ENCODE peak calls at places on chromosomes 1 and 21, in ten cellular contexts. W is uterus; G is aorta; E is K562; T is trophoblast cell; S is CD8-positive, alpha-beta T cell; M is esophagus muscularis mucosa; N is PC-3; Q is small intestine; I is ovary. L is an unnamed sample.

GRCh38 chr21:25464275-25464674 is 143.0 kb downstream of the MRPL39 start:
- DNase-seq in W (no peak), G (no peak), E (no peak), T (no peak), S (no peak), M (no peak), N (peak; percentile 19), Q (no peak), I (no peak), L (no peak)

GRCh38 chr1:62389531-62389930 is 47.3 kb upstream of the USP1 start:
- DNase-seq in W (no peak), G (no peak), E (no peak), T (peak; percentile 62), S (no peak), M (no peak), N (no peak), Q (no peak), I (no peak), L (no peak)

GRCh38 chr1:154819628-154820590 is 50.2 kb downstream of the KCNN3 start:
- DNase-seq in W (no peak), G (no peak), E (peak; percentile 43), T (peak; percentile 35), S (no peak), M (no peak), N (peak; percentile 48), Q (peak; percentile 13), I (no peak), L (peak; percentile 16)

GRCh38 chr1:34066921-34067603 is 98.0 kb downstream of the CSMD2 start:
- DNase-seq in W (no peak), G (no peak), E (no peak), T (peak; percentile 83), S (no peak), M (no peak), N (no peak), Q (no peak), I (no peak), L (no peak)

GRCh38 chr1:109930252-109930993 is 19.8 kb downstream of the CSF1 start:
- DNase-seq in W (no peak), G (no peak), E (no peak), T (no peak), S (no peak), M (no peak), N (no peak), Q (no peak), I (no peak), L (no peak)

GRCh38 chr1:172699695-172700094 is 40.8 kb downstream of the FASLG start:
- DNase-seq in W (no peak), G (no peak), E (no peak), T (no peak), S (no peak), M (no peak), N (no peak), Q (no peak), I (no peak), L (no peak)

GRCh38 chr1:39214998-39215873 is 10.7 kb downstream of the MACF1 start:
- DNase-seq in W (no peak), G (no peak), E (peak; percentile 67), T (peak; percentile 32), S (no peak), M (no peak), N (no peak), Q (no peak), I (no peak), L (no peak)

GRCh38 chr1:168830562-168830961 is 101.6 kb upstream of the DPT start:
- DNase-seq in W (no peak), G (no peak), E (no peak), T (no peak), S (no peak), M (no peak), N (no peak), Q (no peak), I (no peak), L (no peak)

GRCh38 chr1:185666582-185666981 is 67.6 kb upstream of the HMCN1 start:
- DNase-seq in W (no peak), G (no peak), E (no peak), T (no peak), S (no peak), M (no peak), N (no peak), Q (no peak), I (no peak), L (no peak)

GRCh38 chr1:8736927-8737326 is 80.5 kb downstream of the RERE start:
- DNase-seq in W (no peak), G (no peak), E (no peak), T (no peak), S (no peak), M (no peak), N (no peak), Q (no peak), I (no peak), L (no peak)

GRCh38 chr1:116817582-116818064 is 63.4 kb downstream of the CD2 start:
- DNase-seq in W (no peak), G (no peak), E (peak; percentile 86), T (peak; percentile 65), S (peak; percentile 43), M (no peak), N (peak; percentile 79), Q (peak; percentile 59), I (no peak), L (peak; percentile 54)

GRCh38 chr21:34885125-34885524 is 164.0 kb downstream of the RUNX1 start:
- DNase-seq in W (no peak), G (no peak), E (peak; percentile 42), T (no peak), S (no peak), M (peak; percentile 77), N (peak; percentile 24), Q (no peak), I (no peak), L (no peak)

GRCh38 chr1:156755527-156755950 is 4.1 kb upstream of the HDGF start:
- DNase-seq in W (no peak), G (no peak), E (peak; percentile 61), T (no peak), S (no peak), M (no peak), N (no peak), Q (no peak), I (no peak), L (no peak)

GRCh38 chr1:156750932-156751723 is at the start of gene HDGF:
- DNase-seq in W (peak; percentile 65), G (peak; percentile 88), E (peak; percentile 45), T (peak; percentile 70), S (no peak), M (peak; percentile 93), N (no peak), Q (peak; percentile 27), I (peak; percentile 74), L (no peak)

GRCh38 chr1:156754219-156754618 is 2.7 kb upstream of the HDGF start:
- DNase-seq in W (no peak), G (no peak), E (no peak), T (no peak), S (no peak), M (no peak), N (no peak), Q (no peak), I (no peak), L (no peak)

GRCh38 chr1:156751724-156752481 is 428 bp upstream of the HDGF start:
- DNase-seq in W (peak; percentile 98), G (peak; percentile 99), E (peak; percentile 96), T (peak; percentile 93), S (peak; percentile 94), M (peak; percentile 99), N (peak; percentile 98), Q (peak; percentile 97), I (peak; percentile 98), L (peak; percentile 85)

DNA sequence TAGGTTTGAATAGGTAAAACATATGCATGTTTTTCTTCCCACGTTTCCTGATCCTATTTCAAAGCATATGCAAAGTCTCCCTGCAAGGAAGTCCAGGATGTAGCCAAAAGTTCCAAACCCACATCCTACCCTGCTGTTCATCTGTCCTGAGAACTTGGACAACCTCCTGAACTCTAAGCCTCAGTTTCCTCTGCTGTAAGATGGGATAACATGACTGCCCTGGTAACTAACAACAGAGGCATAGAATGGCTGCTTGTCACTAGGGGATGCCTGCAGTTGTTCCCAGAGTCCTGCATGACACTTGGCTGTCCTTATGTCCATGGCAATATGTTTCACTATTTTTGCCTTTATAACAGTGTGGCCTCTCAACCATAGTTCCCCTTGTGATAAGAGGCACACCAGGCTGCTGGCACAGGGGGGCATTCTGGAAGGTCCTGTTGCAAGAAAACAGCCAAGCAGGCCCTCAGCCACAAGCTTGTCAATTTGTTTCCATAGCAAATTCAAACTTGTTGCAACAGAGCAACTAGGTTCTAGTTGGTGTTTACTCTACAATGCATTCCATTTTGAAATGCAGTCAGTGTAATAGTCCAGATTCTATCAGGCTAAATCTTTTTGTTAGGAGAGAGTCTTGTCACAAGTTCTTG is 1.5 kb upstream of the HDGF start:
- DNase-seq in W (no peak), G (no peak), E (no peak), T (peak; percentile 58), S (no peak), M (no peak), N (no peak), Q (no peak), I (no peak), L (no peak)
- H3K27ac ChIP-seq in W (no peak overlapping the region), G (no peak overlapping the region), E (peak overlapping the region; percentile 89), T (no peak overlapping the region), S (peak overlapping the region; percentile 65), M (peak overlapping the region; percentile 96), N (no peak overlapping the region), Q (no peak overlapping the region), I (no peak overlapping the region), L (no peak overlapping the region)

GRCh38 chr1:25806418-25806817 is 6.4 kb downstream of the SELENON start:
- DNase-seq in W (peak; percentile 55), G (peak; percentile 92), E (no peak), T (no peak), S (no peak), M (no peak), N (no peak), Q (no peak), I (no peak), L (no peak)
- H3K4me1 ChIP-seq in W (no peaks in the 10 kb centered on the region), G (no peaks in the 10 kb centered on the region), E (peaks cover 8% of the 10 kb centered on the region), T (peaks cover 2% of the 10 kb centered on the region), S (peaks cover 24% of the 10 kb centered on the region), M (peaks cover 77% of the 10 kb centered on the region), N (peaks cover 2% of the 10 kb centered on the region), Q (no peaks in the 10 kb centered on the region), I (no peaks in the 10 kb centered on the region), L (peaks cover 1% of the 10 kb centered on the region)

DNA sequence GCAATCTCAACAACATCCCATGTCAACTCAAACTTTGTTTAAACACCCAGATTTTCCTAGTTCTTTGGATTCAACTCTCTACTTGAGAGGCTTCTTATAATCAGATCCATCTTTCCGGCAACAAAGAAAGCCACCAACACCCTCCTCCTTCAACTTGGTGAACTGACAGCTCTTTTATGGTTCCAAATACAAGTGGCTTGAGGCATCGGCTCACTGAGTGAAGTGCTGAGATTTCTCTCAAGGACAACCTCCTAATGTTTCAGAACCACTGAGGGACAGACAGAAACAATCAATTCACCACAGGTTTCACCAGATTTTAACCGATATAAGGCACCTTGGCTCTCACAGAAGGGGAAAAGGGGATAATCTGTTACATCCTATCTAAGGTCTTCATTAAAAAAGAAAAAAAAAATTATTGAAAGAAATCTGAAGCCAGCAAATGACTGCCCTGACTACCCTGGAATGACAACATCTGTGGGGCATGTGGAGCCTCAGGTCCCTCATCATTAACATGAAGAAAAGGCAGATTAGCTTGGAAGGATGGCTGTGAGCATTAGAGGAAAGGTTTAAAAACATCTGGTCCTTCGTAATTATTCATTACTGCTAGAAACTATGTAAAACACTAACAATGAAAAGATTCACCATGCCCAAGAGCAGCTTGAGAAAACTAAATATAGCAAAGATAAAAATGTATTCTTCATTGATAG is 50.9 kb downstream of the PTPN14 start:
- DNase-seq in W (no peak), G (no peak), E (no peak), T (peak; percentile 29), S (no peak), M (no peak), N (no peak), Q (no peak), I (no peak), L (no peak)
- H3K4me3 ChIP-seq in W (no peak overlapping the region), G (no peak overlapping the region), E (no peak overlapping the region), T (no peak overlapping the region), S (no peak overlapping the region), M (no peak overlapping the region), N (no peak overlapping the region), Q (no peak overlapping the region), I (no peak overlapping the region), L (no peak overlapping the region)

GRCh38 chr1:70247122-70247521 is 25.9 kb downstream of the SRSF11 start:
- DNase-seq in W (no peak), G (no peak), E (no peak), T (no peak), S (no peak), M (no peak), N (no peak), Q (no peak), I (no peak), L (no peak)
- H3K27ac ChIP-seq in W (no peak overlapping the region), G (no peak overlapping the region), E (no peak overlapping the region), T (no peak overlapping the region), S (no peak overlapping the region), M (no peak overlapping the region), N (no peak overlapping the region), Q (no peak overlapping the region), I (no peak overlapping the region), L (no peak overlapping the region)